ENCODE peak calls at places on chromosomes 3 and 15, in four cellular contexts. One of them, this sample, is unnamed.

GRCh38 chr15:74040115-74040850 is 42.1 kb downstream of the GOLGA6A start:
- DNase-seq in psoas muscle: peak; percentile 66
- DNase-seq in A549: peak; percentile 15
- DNase-seq in omental fat pad: no peak
- DNase-seq in this sample: no peak

GRCh38 chr3:194967126-194968117 is 281.7 kb downstream of the FAM43A start:
- DNase-seq in psoas muscle: no peak
- DNase-seq in A549: no peak
- DNase-seq in omental fat pad: no peak
- DNase-seq in this sample: no peak

GRCh38 chr3:33900809-33901505 is 102.5 kb downstream of the PDCD6IP start:
- DNase-seq in omental fat pad: no peak
- DNase-seq in psoas muscle: no peak
- DNase-seq in A549: no peak
- DNase-seq in this sample: no peak

GRCh38 chr3:59424268-59425010 is 374.6 kb upstream of the CFAP20DC start:
- DNase-seq in psoas muscle: no peak
- DNase-seq in A549: no peak
- DNase-seq in omental fat pad: no peak
- DNase-seq in this sample: no peak

GRCh38 chr15:72358532-72359180 is 17.2 kb downstream of the HEXA start:
- DNase-seq in psoas muscle: peak; percentile 71
- DNase-seq in omental fat pad: no peak
- DNase-seq in A549: no peak
- DNase-seq in this sample: no peak

GRCh38 chr3:120418866-120419490 is 31.8 kb downstream of the FSTL1 start:
- DNase-seq in omental fat pad: no peak
- DNase-seq in psoas muscle: no peak
- DNase-seq in A549: peak; percentile 73
- DNase-seq in this sample: no peak

GRCh38 chr3:134338201-134338512 is 36.1 kb downstream of the AMOTL2 start:
- DNase-seq in psoas muscle: no peak
- DNase-seq in A549: no peak
- DNase-seq in omental fat pad: no peak
- DNase-seq in this sample: no peak

GRCh38 chr15:97941572-97941971 is 18.9 kb upstream of the ARRDC4 start:
- DNase-seq in A549: no peak
- DNase-seq in psoas muscle: no peak
- DNase-seq in omental fat pad: no peak
- DNase-seq in this sample: no peak

GRCh38 chr15:63600646-63601025 is 3.4 kb downstream of the FBXL22 start:
- DNase-seq in omental fat pad: no peak
- DNase-seq in A549: peak; percentile 96
- DNase-seq in psoas muscle: peak; percentile 94
- DNase-seq in this sample: no peak

GRCh38 chr15:69634860-69635259 is 182.2 kb downstream of the RPLP1 start:
- DNase-seq in A549: no peak
- DNase-seq in psoas muscle: no peak
- DNase-seq in omental fat pad: no peak
- DNase-seq in this sample: no peak

GRCh38 chr3:17955411-17955810 is 213.0 kb upstream of the TBC1D5 start:
- DNase-seq in omental fat pad: no peak
- DNase-seq in psoas muscle: no peak
- DNase-seq in A549: no peak
- DNase-seq in this sample: no peak

GRCh38 chr3:106065831-106066230 is 197.0 kb upstream of the CBLB start:
- DNase-seq in A549: peak; percentile 17
- DNase-seq in psoas muscle: no peak
- DNase-seq in omental fat pad: no peak
- DNase-seq in this sample: no peak

GRCh38 chr3:89278305-89278704 is 170.9 kb downstream of the EPHA3 start:
- DNase-seq in A549: no peak
- DNase-seq in psoas muscle: no peak
- DNase-seq in omental fat pad: no peak
- DNase-seq in this sample: no peak

GRCh38 chr3:55362206-55362960 is 124.7 kb downstream of the WNT5A start:
- DNase-seq in psoas muscle: no peak
- DNase-seq in A549: no peak
- DNase-seq in omental fat pad: no peak
- DNase-seq in this sample: no peak

GRCh38 chr3:181457190-181457589 is 254.5 kb upstream of the SOX2 start:
- DNase-seq in omental fat pad: no peak
- DNase-seq in A549: no peak
- DNase-seq in psoas muscle: no peak
- DNase-seq in this sample: no peak

GRCh38 chr3:159804726-159805410 is 183.8 kb upstream of the IL12A start:
- DNase-seq in omental fat pad: no peak
- DNase-seq in A549: peak; percentile 88
- DNase-seq in psoas muscle: peak; percentile 43
- DNase-seq in this sample: no peak

GRCh38 chr3:188664795-188665194 is 507.0 kb upstream of the TPRG1 start:
- DNase-seq in psoas muscle: no peak
- DNase-seq in omental fat pad: no peak
- DNase-seq in A549: peak; percentile 47
- DNase-seq in this sample: no peak

GRCh38 chr3:59185586-59186381 is 136.0 kb upstream of the CFAP20DC start:
- DNase-seq in omental fat pad: no peak
- DNase-seq in psoas muscle: no peak
- DNase-seq in A549: no peak
- DNase-seq in this sample: no peak

GRCh38 chr15:31069360-31070000 is 32.0 kb downstream of the TRPM1 start:
- DNase-seq in psoas muscle: no peak
- DNase-seq in omental fat pad: no peak
- DNase-seq in A549: no peak
- DNase-seq in this sample: no peak

GRCh38 chr3:157388976-157389375 is 47.7 kb upstream of the PTX3 start:
- DNase-seq in psoas muscle: no peak
- DNase-seq in omental fat pad: no peak
- DNase-seq in A549: no peak
- DNase-seq in this sample: no peak

GRCh38 chr3:50256978-50257890 is 11.7 kb upstream of the SEMA3B start:
- DNase-seq in omental fat pad: no peak
- DNase-seq in psoas muscle: no peak
- DNase-seq in A549: peak; percentile 48
- DNase-seq in this sample: no peak

GRCh38 chr15:25545017-25545416 is 106.2 kb upstream of the UBE3A start:
- DNase-seq in omental fat pad: no peak
- DNase-seq in A549: no peak
- DNase-seq in psoas muscle: no peak
- DNase-seq in this sample: no peak

GRCh38 chr3:184583345-184584000 is 21.9 kb downstream of the EPHB3 start:
- DNase-seq in omental fat pad: no peak
- DNase-seq in psoas muscle: peak; percentile 50
- DNase-seq in A549: no peak
- DNase-seq in this sample: no peak

GRCh38 chr15:78841307-78841706 is 30.0 kb upstream of the ADAMTS7 start:
- DNase-seq in omental fat pad: no peak
- DNase-seq in A549: no peak
- DNase-seq in psoas muscle: no peak
- DNase-seq in this sample: no peak

GRCh38 chr15:43253431-43254403 is 13.0 kb downstream of the TGM5 start:
- DNase-seq in A549: no peak
- DNase-seq in omental fat pad: no peak
- DNase-seq in psoas muscle: no peak
- DNase-seq in this sample: no peak

GRCh38 chr3:128500556-128500955 is 7.6 kb upstream of the GATA2 start:
- DNase-seq in psoas muscle: no peak
- DNase-seq in A549: no peak
- DNase-seq in omental fat pad: no peak
- DNase-seq in this sample: peak; percentile 7

GRCh38 chr3:38108649-38109579 is 28.0 kb downstream of the ACAA1 start:
- DNase-seq in psoas muscle: no peak
- DNase-seq in omental fat pad: peak; percentile 9
- DNase-seq in A549: no peak
- DNase-seq in this sample: no peak

GRCh38 chr3:168977696-168978374 is 685.7 kb downstream of the MECOM start:
- DNase-seq in A549: no peak
- DNase-seq in psoas muscle: no peak
- DNase-seq in omental fat pad: no peak
- DNase-seq in this sample: no peak

GRCh38 chr3:23455084-23455483 is 252.0 kb downstream of the UBE2E2 start:
- DNase-seq in psoas muscle: no peak
- DNase-seq in omental fat pad: no peak
- DNase-seq in A549: no peak
- DNase-seq in this sample: no peak

GRCh38 chr3:77191014-77191413 is 151.1 kb downstream of the ROBO2 start:
- DNase-seq in A549: no peak
- DNase-seq in psoas muscle: no peak
- DNase-seq in omental fat pad: no peak
- DNase-seq in this sample: no peak

GRCh38 chr3:170907519-170908234 is 760 bp downstream of the EIF5A2 start:
- DNase-seq in psoas muscle: no peak
- DNase-seq in A549: no peak
- DNase-seq in omental fat pad: no peak
- DNase-seq in this sample: no peak

GRCh38 chr3:124101643-124102042 is 109.7 kb upstream of the ROPN1 start:
- DNase-seq in psoas muscle: no peak
- DNase-seq in A549: no peak
- DNase-seq in omental fat pad: no peak
- DNase-seq in this sample: no peak

GRCh38 chr3:126781889-126782491 is 78.0 kb downstream of the CHCHD6 start:
- DNase-seq in A549: no peak
- DNase-seq in omental fat pad: no peak
- DNase-seq in psoas muscle: no peak
- DNase-seq in this sample: no peak

DNA sequence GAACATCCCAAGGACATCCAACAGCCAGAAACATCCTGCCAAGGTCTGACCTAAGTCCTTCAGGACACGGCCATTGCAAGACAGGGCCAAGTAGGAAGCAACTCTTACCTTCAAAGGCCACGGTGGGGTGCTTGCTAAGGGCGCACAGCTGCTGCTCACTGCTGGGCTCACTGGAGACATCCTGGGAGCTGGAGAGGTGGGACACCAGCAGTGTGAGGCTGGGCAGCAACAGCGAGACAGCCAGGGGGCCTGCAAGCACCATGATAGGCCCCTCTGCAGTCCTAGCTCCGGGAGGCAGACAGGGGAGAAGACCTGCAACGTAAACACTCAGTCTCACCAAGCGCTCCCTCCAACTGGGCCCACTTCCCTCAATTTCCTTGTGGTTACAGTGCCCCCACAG is 79.2 kb downstream of the SEMA5B start:
- DNase-seq in psoas muscle: no peak
- DNase-seq in omental fat pad: no peak
- DNase-seq in A549: peak; percentile 12
- DNase-seq in this sample: no peak
- TF ChIP-seq CTCF in psoas muscle: no peak
- TF ChIP-seq CTCF in omental fat pad: no peak
- TF ChIP-seq CTCF in A549: no peak
- TF ChIP-seq CTCF in this sample: peak; percentile 34

GRCh38 chr15:36793205-36793604 is 213.8 kb downstream of the CDIN1 start:
- DNase-seq in psoas muscle: no peak
- DNase-seq in A549: no peak
- DNase-seq in omental fat pad: no peak
- DNase-seq in this sample: no peak

GRCh38 chr15:36798366-36798765 is 218.9 kb downstream of the CDIN1 start:
- DNase-seq in psoas muscle: no peak
- DNase-seq in omental fat pad: no peak
- DNase-seq in A549: peak; percentile 53
- DNase-seq in this sample: no peak

GRCh38 chr15:36798789-36799188 is 219.4 kb downstream of the CDIN1 start:
- DNase-seq in psoas muscle: no peak
- DNase-seq in A549: no peak
- DNase-seq in omental fat pad: no peak
- DNase-seq in this sample: no peak

GRCh38 chr15:36797128-36797527 is 217.7 kb downstream of the CDIN1 start:
- DNase-seq in A549: peak; percentile 10
- DNase-seq in omental fat pad: no peak
- DNase-seq in psoas muscle: no peak
- DNase-seq in this sample: no peak

DNA sequence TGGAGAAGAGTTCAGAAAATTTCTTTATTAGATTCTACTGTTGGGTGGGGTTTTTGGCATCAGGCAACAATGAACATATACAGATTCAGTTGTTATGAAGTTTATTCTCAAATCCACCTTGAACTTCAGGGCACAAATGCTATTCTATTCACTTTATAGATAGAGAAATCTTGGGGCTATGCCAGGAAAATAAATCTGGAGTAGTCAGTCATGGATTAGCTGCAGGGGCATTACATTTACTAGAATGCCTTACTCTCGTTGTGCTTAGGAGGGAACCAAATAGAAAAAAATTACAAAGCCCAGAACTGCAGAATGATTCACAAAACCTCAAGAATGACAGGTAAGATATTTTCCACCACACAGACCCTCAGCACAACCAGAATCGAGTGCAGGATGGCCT is 216.7 kb downstream of the CDIN1 start:
- DNase-seq in psoas muscle: no peak
- DNase-seq in omental fat pad: no peak
- DNase-seq in A549: no peak
- DNase-seq in this sample: no peak
- TF ChIP-seq CTCF in psoas muscle: no peak
- TF ChIP-seq CTCF in omental fat pad: no peak
- TF ChIP-seq CTCF in A549: no peak
- TF ChIP-seq CTCF in this sample: no peak

GRCh38 chr15:75205064-75205395 is 3.3 kb downstream of the C15orf39 start:
- DNase-seq in A549: no peak
- DNase-seq in omental fat pad: no peak
- DNase-seq in psoas muscle: no peak
- DNase-seq in this sample: no peak
- TF ChIP-seq CTCF in A549: no peak
- TF ChIP-seq CTCF in omental fat pad: no peak
- TF ChIP-seq CTCF in psoas muscle: no peak
- TF ChIP-seq CTCF in this sample: peak; percentile 52

GRCh38 chr15:52466716-52467115 is 62.0 kb downstream of the MYO5A start:
- DNase-seq in omental fat pad: no peak
- DNase-seq in A549: no peak
- DNase-seq in psoas muscle: no peak
- DNase-seq in this sample: no peak

GRCh38 chr15:52463638-52464037 is 65.0 kb downstream of the MYO5A start:
- DNase-seq in A549: peak; percentile 31
- DNase-seq in psoas muscle: no peak
- DNase-seq in omental fat pad: no peak
- DNase-seq in this sample: no peak

GRCh38 chr15:52464040-52464439 is 64.6 kb downstream of the MYO5A start:
- DNase-seq in omental fat pad: no peak
- DNase-seq in A549: no peak
- DNase-seq in psoas muscle: no peak
- DNase-seq in this sample: no peak

GRCh38 chr15:52464478-52464877 is 64.2 kb downstream of the MYO5A start:
- DNase-seq in omental fat pad: no peak
- DNase-seq in A549: no peak
- DNase-seq in psoas muscle: no peak
- DNase-seq in this sample: no peak

DNA sequence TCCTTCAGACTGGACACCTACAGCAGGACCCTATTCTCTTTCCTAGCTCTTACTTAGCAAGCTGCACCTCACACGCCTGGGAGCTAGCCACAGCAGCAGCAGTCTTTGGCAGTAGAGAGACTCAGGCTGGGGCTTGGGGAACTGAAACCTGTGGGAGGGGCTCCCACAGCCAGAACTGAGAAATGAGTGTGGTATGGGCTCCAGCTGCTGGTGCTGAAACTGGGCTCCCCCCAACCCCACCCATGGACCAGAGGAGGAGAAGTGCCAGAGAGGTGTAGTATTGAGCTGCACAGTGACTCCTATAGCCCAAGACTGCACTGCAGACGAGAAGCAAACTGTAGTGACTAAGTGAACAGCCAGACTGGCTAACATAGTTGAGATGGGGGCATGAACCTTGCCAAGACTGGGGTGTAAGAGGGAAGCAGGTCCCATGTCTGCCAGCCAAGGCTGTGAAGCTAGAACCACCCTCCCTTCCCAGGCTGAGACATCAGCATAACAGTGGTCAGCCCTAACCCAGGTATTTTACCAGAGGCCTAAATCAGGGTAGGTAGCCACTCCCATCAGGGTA is 62.5 kb downstream of the MYO5A start:
- DNase-seq in A549: no peak
- DNase-seq in psoas muscle: peak; percentile 37
- DNase-seq in omental fat pad: no peak
- DNase-seq in this sample: no peak
- TF ChIP-seq CTCF in A549: no peak
- TF ChIP-seq CTCF in psoas muscle: no peak
- TF ChIP-seq CTCF in omental fat pad: no peak
- TF ChIP-seq CTCF in this sample: no peak